ENCODE peak calls at places on chromosomes 5 and 9, in ten cellular contexts. V is esophagus squamous epithelium, W is uterus, F is IMR-90, G is HepG2, I is prostate gland, R is HCT116, O is ovary, M is H1, E is adrenal gland. H is an unnamed sample.
A peak's percentile ranks its signal among the peaks of the same experiment; 100 is the strongest.

GRCh38 chr5:142821733-142822487 is 51.7 kb downstream of the ARHGAP26 start:
- DNase-seq in O (no peak), W (no peak), V (no peak), I (no peak), F (peak; percentile 93), E (no peak), G (peak; percentile 85), R (peak; percentile 86), M (no peak), H (no peak)

GRCh38 chr5:66285343-66285942 is 141.3 kb downstream of the SREK1 start:
- DNase-seq in O (no peak), I (no peak), F (no peak), R (no peak), V (no peak), M (no peak), G (no peak), W (no peak), E (no peak), H (no peak)

GRCh38 chr5:103217101-103217500 is 41.5 kb upstream of the MACIR start:
- DNase-seq in R (no peak), I (no peak), M (no peak), O (no peak), G (no peak), E (no peak), F (no peak), W (no peak), V (no peak), H (no peak)

GRCh38 chr5:176161431-176161830 is 76.8 kb upstream of the SIMC1 start:
- DNase-seq in W (no peak), G (no peak), R (no peak), M (no peak), V (no peak), O (no peak), I (no peak), F (no peak), E (no peak), H (no peak)

GRCh38 chr5:15501057-15501791 is 1.2 kb downstream of the FBXL7 start:
- DNase-seq in G (no peak), I (peak; percentile 44), E (peak; percentile 74), O (peak; percentile 52), F (peak; percentile 76), M (no peak), V (no peak), W (peak; percentile 53), R (no peak), H (no peak)

GRCh38 chr5:31362931-31363568 is 168.8 kb downstream of the DROSHA start:
- DNase-seq in O (no peak), G (no peak), W (no peak), R (no peak), M (no peak), F (peak; percentile 76), I (no peak), E (no peak), V (no peak), H (no peak)

GRCh38 chr5:25562656-25563055 is 917.9 kb upstream of the CDH10 start:
- DNase-seq in I (no peak), R (no peak), M (no peak), F (no peak), E (no peak), G (no peak), W (no peak), O (no peak), V (no peak), H (no peak)

GRCh38 chr5:32600057-32600622 is 14.8 kb downstream of the SUB1 start:
- DNase-seq in I (no peak), R (no peak), V (no peak), E (no peak), F (peak; percentile 86), M (no peak), W (no peak), O (no peak), G (no peak), H (no peak)

GRCh38 chr5:178249191-178249989 is 16.8 kb upstream of the PHYKPL start:
- DNase-seq in M (no peak), W (no peak), G (no peak), O (no peak), R (no peak), E (no peak), I (no peak), V (no peak), F (peak; percentile 48), H (peak; percentile 72)

GRCh38 chr5:72611111-72611724 is 104.0 kb upstream of the ZNF366 start:
- DNase-seq in E (peak; percentile 81), I (peak; percentile 62), F (peak; percentile 74), G (peak; percentile 43), O (peak; percentile 75), M (peak; percentile 39), V (peak; percentile 7), W (peak; percentile 74), R (peak; percentile 48), H (peak; percentile 85)

GRCh38 chr9:27047126-27047525 is 41.7 kb upstream of the LRRC19 start:
- DNase-seq in V (no peak), R (no peak), O (no peak), F (no peak), E (no peak), I (no peak), M (no peak), W (no peak), G (no peak), H (no peak)

GRCh38 chr9:81586786-81587185 is 102.6 kb downstream of the TLE1 start:
- DNase-seq in R (no peak), E (no peak), W (no peak), F (no peak), O (no peak), G (no peak), V (no peak), I (no peak), M (no peak), H (no peak)
- H3K36me3 ChIP-seq in R (no peaks in the 10 kb centered on the region), E (no peaks in the 10 kb centered on the region), W (no peaks in the 10 kb centered on the region), F (peaks cover 54% of the 10 kb centered on the region), O (no peaks in the 10 kb centered on the region), G (peaks cover 9% of the 10 kb centered on the region), V (no peaks in the 10 kb centered on the region), I (no peaks in the 10 kb centered on the region), M (peaks cover 59% of the 10 kb centered on the region), H (peaks cover 14% of the 10 kb centered on the region)

GRCh38 chr9:128005938-128006337 is 25.1 kb upstream of the EEIG1 start:
- DNase-seq in M (no peak), G (peak; percentile 56), O (peak; percentile 42), F (no peak), E (peak; percentile 80), V (no peak), R (no peak), W (peak; percentile 32), I (no peak), H (peak; percentile 73)
- TF ChIP-seq POLR2A in M (no peak), G (no peak), O (no peak), F (no peak), E (no peak), V (no peak), R (no peak), W (no peak), I (no peak), H (no peak)

GRCh38 chr9:124771867-124772621 is 933 bp upstream of the NR6A1 start:
- DNase-seq in M (no peak), R (peak; percentile 63), G (peak; percentile 61), V (no peak), I (peak; percentile 61), O (peak; percentile 77), W (peak; percentile 79), F (peak; percentile 68), E (peak; percentile 80), H (peak; percentile 75)
- H3K27me3 ChIP-seq in M (peaks cover 8% of the 10 kb centered on the region), R (no peaks in the 10 kb centered on the region), G (peaks cover 16% of the 10 kb centered on the region), V (peaks cover 50% of the 10 kb centered on the region), I (peaks cover 2% of the 10 kb centered on the region), O (no peaks in the 10 kb centered on the region), W (no peaks in the 10 kb centered on the region), F (peaks cover 36% of the 10 kb centered on the region), E (peaks cover 25% of the 10 kb centered on the region), H (no peaks in the 10 kb centered on the region)

DNA sequence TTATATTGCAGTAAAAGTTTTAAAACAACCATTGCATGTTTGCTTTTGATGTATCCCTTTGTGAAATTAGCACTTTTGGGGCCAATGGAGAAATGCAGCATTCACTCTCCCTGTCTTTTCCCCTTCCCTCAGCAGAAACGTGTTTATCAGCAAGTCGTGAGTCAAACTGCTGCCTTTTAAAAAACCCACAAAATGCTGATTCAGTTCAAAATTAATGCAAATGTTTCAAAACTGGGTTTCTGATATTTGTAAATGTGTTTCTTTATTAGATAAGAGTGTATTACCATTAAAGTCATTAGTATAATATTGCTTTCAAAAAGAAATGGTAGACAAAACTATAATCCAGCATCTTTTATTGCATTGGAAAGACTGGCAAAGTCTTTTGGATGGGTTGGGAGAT is 47.3 kb downstream of the RAD23B start:
- DNase-seq in F (no peak), M (no peak), G (no peak), E (no peak), I (no peak), V (no peak), O (no peak), R (no peak), W (no peak), H (no peak)
- H3K36me3 ChIP-seq in F (peaks cover 48% of the 10 kb centered on the region), M (peaks cover 19% of the 10 kb centered on the region), G (peaks cover 26% of the 10 kb centered on the region), E (no peaks in the 10 kb centered on the region), I (peaks cover 4% of the 10 kb centered on the region), V (peaks cover 5% of the 10 kb centered on the region), O (no peaks in the 10 kb centered on the region), R (peaks cover 35% of the 10 kb centered on the region), W (no peaks in the 10 kb centered on the region), H (peaks cover 41% of the 10 kb centered on the region)

GRCh38 chr9:116605060-116605459 is 82.0 kb upstream of the TRIM32 start:
- DNase-seq in W (no peak), O (no peak), E (no peak), R (no peak), I (no peak), G (no peak), V (no peak), F (no peak), M (no peak), H (no peak)

GRCh38 chr9:116594552-116594951 is 92.6 kb upstream of the TRIM32 start:
- DNase-seq in V (no peak), W (peak; percentile 48), G (no peak), M (no peak), F (peak; percentile 94), O (no peak), E (no peak), R (peak; percentile 26), I (no peak), H (no peak)

GRCh38 chr9:116596646-116597045 is 90.5 kb upstream of the TRIM32 start:
- DNase-seq in I (no peak), G (no peak), R (no peak), O (no peak), M (no peak), V (no peak), W (no peak), E (no peak), F (no peak), H (no peak)

GRCh38 chr9:116599342-116599884 is 87.7 kb upstream of the TRIM32 start:
- DNase-seq in M (no peak), O (no peak), G (no peak), V (no peak), I (no peak), F (no peak), W (no peak), E (no peak), R (no peak), H (no peak)
- TF ChIP-seq POLR2A in M (no peak), O (no peak), G (no peak), V (no peak), I (no peak), F (no peak), W (no peak), E (no peak), R (no peak), H (no peak)